ENCODE peak calls at places on chromosome 10, in eight cellular contexts. D, R, A, T, P, Y, N and B are unnamed samples.

GRCh38 chr10:21166557-21167287 is 269.6 kb upstream of the NEBL start:
- DNase-seq in D (peak), R (no peak), A (peak), T (peak), P (no peak), Y (no peak), N (no peak), B (no peak)

GRCh38 chr10:19977097-19977521 is 160.9 kb downstream of the PLXDC2 start:
- DNase-seq in D (no peak), R (no peak), A (no peak), T (no peak), P (peak), Y (no peak), N (no peak), B (no peak)

GRCh38 chr10:101601541-101601940 is 13.4 kb downstream of the DPCD start:
- DNase-seq in D (no peak), R (no peak), A (no peak), T (no peak), P (no peak), Y (no peak), N (no peak), B (no peak)

GRCh38 chr10:133001114-133001513 is 58.7 kb upstream of the CFAP46 start:
- DNase-seq in D (no peak), R (no peak), A (no peak), T (no peak), P (no peak), Y (no peak), N (no peak), B (no peak)

GRCh38 chr10:7986851-7987250 is 67.6 kb upstream of the GATA3 start:
- DNase-seq in D (no peak), R (peak), A (no peak), T (no peak), P (peak), Y (no peak), N (no peak), B (no peak)

GRCh38 chr10:15436696-15437095 is 65.6 kb upstream of the FAM171A1 start:
- DNase-seq in D (no peak), R (peak), A (no peak), T (no peak), P (peak), Y (no peak), N (no peak), B (no peak)

GRCh38 chr10:26798298-26798697 is 62.5 kb downstream of the ABI1 start:
- DNase-seq in D (no peak), R (no peak), A (no peak), T (no peak), P (no peak), Y (no peak), N (no peak), B (no peak)

GRCh38 chr10:33509231-33509871 is 174.9 kb upstream of the NRP1 start:
- DNase-seq in D (peak), R (peak), A (peak), T (no peak), P (peak), Y (peak), N (peak), B (peak)

GRCh38 chr10:6119423-6119822 is 30.6 kb downstream of the RBM17 start:
- DNase-seq in D (no peak), R (no peak), A (no peak), T (no peak), P (no peak), Y (peak), N (no peak), B (no peak)

GRCh38 chr10:3755440-3756359 is 29.3 kb downstream of the KLF6 start:
- DNase-seq in D (no peak), R (peak), A (no peak), T (no peak), P (peak), Y (peak), N (no peak), B (no peak)

GRCh38 chr10:101011517-101012423 is 12.2 kb downstream of the LZTS2 start:
- DNase-seq in D (no peak), R (peak), A (no peak), T (no peak), P (no peak), Y (no peak), N (peak), B (no peak)

GRCh38 chr10:110372656-110373055 is 67.9 kb upstream of the SMNDC1 start:
- DNase-seq in D (no peak), R (peak), A (no peak), T (no peak), P (peak), Y (no peak), N (peak), B (no peak)

GRCh38 chr10:131910663-131911314 is 10.0 kb downstream of the PPP2R2D start:
- DNase-seq in D (no peak), R (no peak), A (no peak), T (no peak), P (no peak), Y (no peak), N (no peak), B (no peak)

GRCh38 chr10:102782698-102783540 is 39.2 kb downstream of the WBP1L start:
- DNase-seq in D (no peak), R (no peak), A (peak), T (peak), P (peak), Y (no peak), N (peak), B (peak)

GRCh38 chr10:14195455-14195854 is 135.3 kb downstream of the FRMD4A start:
- DNase-seq in D (no peak), R (no peak), A (no peak), T (no peak), P (no peak), Y (no peak), N (no peak), B (no peak)

GRCh38 chr10:21337171-21337792 is 188.2 kb downstream of the SKIDA1 start:
- DNase-seq in D (no peak), R (no peak), A (no peak), T (no peak), P (no peak), Y (no peak), N (no peak), B (no peak)

GRCh38 chr10:98225000-98225399 is 43.0 kb downstream of the LOXL4 start:
- DNase-seq in D (no peak), R (no peak), A (no peak), T (no peak), P (peak), Y (no peak), N (no peak), B (no peak)

GRCh38 chr10:22054946-22055345 is 51.4 kb upstream of the DNAJC1 start:
- DNase-seq in D (no peak), R (peak), A (no peak), T (no peak), P (no peak), Y (no peak), N (no peak), B (no peak)

GRCh38 chr10:43892062-43892765 is 243.5 kb upstream of the ZNF32 start:
- DNase-seq in D (no peak), R (peak), A (no peak), T (no peak), P (peak), Y (no peak), N (no peak), B (no peak)